ENCODE peak calls at places on chromosomes 2 and 18, in seven cellular contexts. S is aorta; G is PC-9; R is stimulated activated CD4-positive, alpha-beta T cell treated with anti-CD3 and anti-CD28 coated beads, Interleukin-4, amount 100 ng/mL, for 4 hours; J is posterior cingulate gyrus; F is stimulated activated naive CD8-positive, alpha-beta T cell treated with anti-CD3 and anti-CD28 coated beads, Interleukin-15, amount 100 ng/mL, for 72 hours; K is kidney tubule cell. X is an unnamed sample.
A peak's percentile ranks its signal among the peaks of the same experiment; 100 is the strongest.

GRCh38 chr2:241991236-241991635 is 121.7 kb downstream of the RTP5 start:
- DNase-seq in S (no peak), G (no peak), R (no peak), J (no peak), F (no peak), K (no peak), X (no peak)

GRCh38 chr2:218006741-218007140 is 3.9 kb upstream of the TNS1 start:
- DNase-seq in S (no peak), G (no peak), R (no peak), J (no peak), F (no peak), K (peak; percentile 36), X (no peak)

GRCh38 chr2:175872716-175873115 is 129.4 kb downstream of the LNPK start:
- DNase-seq in S (no peak), G (no peak), R (no peak), J (no peak), F (no peak), K (no peak), X (no peak)

GRCh38 chr2:26666671-26667070 is 25.5 kb upstream of the CIB4 start:
- DNase-seq in S (no peak), G (no peak), R (no peak), J (no peak), F (no peak), K (peak; percentile 60), X (no peak)

GRCh38 chr18:14577971-14578370 is 34.6 kb upstream of the POTEC start:
- DNase-seq in S (no peak), G (no peak), R (no peak), J (no peak), F (no peak), K (peak; percentile 61), X (no peak)

GRCh38 chr2:39120521-39120770 is 405 bp downstream of the SOS1 start:
- DNase-seq in S (no peak), G (no peak), R (no peak), J (no peak), F (no peak), K (no peak), X (no peak)

GRCh38 chr2:232925153-232925768 is 55.2 kb downstream of the SNORC start:
- DNase-seq in S (no peak), G (no peak), R (no peak), J (no peak), F (no peak), K (no peak), X (no peak)

GRCh38 chr2:112634153-112634873 is 11.4 kb upstream of the SLC20A1 start:
- DNase-seq in S (peak; percentile 49), G (no peak), R (peak; percentile 7), J (no peak), F (no peak), K (peak; percentile 72), X (no peak)

GRCh38 chr2:122639721-122640120 is 884.3 kb downstream of the TSN start:
- DNase-seq in S (no peak), G (no peak), R (no peak), J (no peak), F (no peak), K (no peak), X (no peak)